ENCODE peak calls at places on chromosomes 11 and 22, in five cellular contexts. V is GM23248; Z is CD8-positive, alpha-beta memory T cell; F is HCT116; U is right atrium auricular region. H is an unnamed sample.

GRCh38 chr11:77136784-77137420 is 8.9 kb downstream of the MYO7A start:
- DNase-seq in V (no peak), Z (no peak), F (no peak), U (no peak), H (no peak)

GRCh38 chr11:111982019-111982464 is 43.2 kb upstream of the DLAT start:
- DNase-seq in V (peak), Z (no peak), F (peak), U (no peak), H (peak)

GRCh38 chr22:32207971-32208480 is 3.2 kb upstream of the RFPL2 start:
- DNase-seq in V (no peak), Z (no peak), F (no peak), U (no peak), H (no peak)

GRCh38 chr22:50318698-50319411 is 8.0 kb downstream of the DENND6B start:
- DNase-seq in V (no peak), Z (no peak), F (no peak), U (no peak), H (no peak)

GRCh38 chr22:23894710-23895598 is 771 bp downstream of the MIF start:
- DNase-seq in V (peak), Z (peak), F (peak), U (peak), H (peak)

GRCh38 chr11:86119062-86119461 is 50.2 kb upstream of the PICALM start:
- DNase-seq in V (no peak), Z (no peak), F (no peak), U (no peak), H (no peak)

GRCh38 chr22:30435674-30436126 is 10.1 kb downstream of the MTFP1 start:
- DNase-seq in V (no peak), Z (peak), F (peak), U (no peak), H (peak)

GRCh38 chr11:74417379-74417804 is 19.2 kb upstream of the PGM2L1 start:
- DNase-seq in V (no peak), Z (no peak), F (no peak), U (no peak), H (peak)

GRCh38 chr11:121100943-121101342 is at the start of gene TECTA:
- DNase-seq in V (no peak), Z (no peak), F (no peak), U (no peak), H (no peak)

GRCh38 chr22:19758896-19759458 is 1.6 kb upstream of the TBX1 start:
- DNase-seq in V (no peak), Z (no peak), F (no peak), U (no peak), H (no peak)

GRCh38 chr11:122115520-122116343 is at the start of gene BLID:
- DNase-seq in V (peak), Z (no peak), F (no peak), U (no peak), H (no peak)

GRCh38 chr11:112352907-112353306 is 92.2 kb upstream of the PLET1 start:
- DNase-seq in V (peak), Z (no peak), F (no peak), U (no peak), H (no peak)

DNA sequence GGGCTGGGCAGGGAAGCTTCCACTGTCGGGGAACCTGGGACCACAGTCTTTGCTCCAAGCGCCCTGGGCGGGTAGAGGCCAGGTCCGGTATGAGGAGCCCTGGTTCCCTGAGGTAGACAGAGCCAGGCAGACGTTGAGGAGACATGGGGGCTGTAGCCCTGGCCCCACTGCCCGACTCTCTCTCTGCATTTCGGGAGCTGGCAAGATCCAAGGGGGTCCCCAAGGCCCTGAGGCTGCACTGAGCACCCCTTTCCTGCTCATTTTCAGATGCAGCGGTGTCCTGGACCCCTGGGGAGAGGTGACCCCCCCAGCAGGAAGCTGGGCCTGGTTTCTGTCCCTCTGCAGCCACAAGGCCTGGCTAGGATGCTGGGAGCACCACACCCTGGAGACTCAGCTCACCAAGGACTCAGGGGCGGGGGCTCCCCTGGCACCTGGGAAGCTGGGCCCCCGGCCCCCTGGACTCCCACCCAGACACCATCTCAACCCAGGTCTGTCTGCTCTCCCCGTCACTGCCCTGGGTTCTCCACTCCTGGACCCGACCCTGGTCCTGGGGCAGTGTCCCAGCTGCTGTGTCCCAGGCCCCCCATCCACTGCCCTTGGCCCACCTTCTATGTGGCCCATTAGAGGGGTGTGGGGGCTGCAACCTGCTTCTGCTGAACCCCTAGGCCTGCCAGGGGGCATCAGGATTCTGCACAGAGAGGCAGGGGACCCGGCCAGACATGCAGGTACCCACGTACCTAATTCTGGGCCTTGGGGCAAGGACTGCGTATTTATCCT is 15.0 kb upstream of the MUC6 start:
- DNase-seq in V (no peak), Z (no peak), F (no peak), U (no peak), H (no peak)
- H3K27ac ChIP-seq in V (no peak), Z (no peak), F (peak), U (no peak), H (no peak)

DNA sequence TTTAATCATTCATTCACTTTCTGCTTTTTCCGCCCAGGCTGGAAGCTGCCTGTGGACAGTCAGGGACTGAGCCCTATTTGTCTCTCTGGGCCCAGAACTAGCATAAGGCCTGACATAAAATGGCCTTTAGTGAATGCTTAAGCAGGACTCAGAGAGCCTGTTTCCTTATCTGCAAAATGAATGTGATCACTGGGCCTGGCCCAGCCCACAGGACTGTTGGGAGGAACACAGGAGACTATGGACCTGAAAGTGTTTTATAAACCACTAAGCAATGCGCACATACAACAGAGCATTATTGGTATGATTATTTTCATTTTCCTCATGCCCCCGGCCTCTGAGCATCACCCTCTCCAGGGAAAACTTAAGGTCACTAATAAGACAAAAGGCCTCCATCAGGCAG is 3.9 kb upstream of the MYH9 start:
- DNase-seq in V (no peak), Z (no peak), F (no peak), U (no peak), H (no peak)
- H3K27ac ChIP-seq in V (no peak), Z (no peak), F (no peak), U (peak), H (no peak)

GRCh38 chr11:27201454-27202302 is 161.1 kb downstream of the BBOX1 start:
- DNase-seq in V (peak), Z (no peak), F (no peak), U (peak), H (no peak)
- H3K27ac ChIP-seq in V (peak), Z (peak), F (no peak), U (no peak), H (no peak)

GRCh38 chr11:64846998-64847666 is 2.7 kb upstream of the CDC42BPG start:
- DNase-seq in V (peak), Z (peak), F (peak), U (peak), H (peak)
- H3K27ac ChIP-seq in V (no peak), Z (no peak), F (peak), U (no peak), H (peak)

DNA sequence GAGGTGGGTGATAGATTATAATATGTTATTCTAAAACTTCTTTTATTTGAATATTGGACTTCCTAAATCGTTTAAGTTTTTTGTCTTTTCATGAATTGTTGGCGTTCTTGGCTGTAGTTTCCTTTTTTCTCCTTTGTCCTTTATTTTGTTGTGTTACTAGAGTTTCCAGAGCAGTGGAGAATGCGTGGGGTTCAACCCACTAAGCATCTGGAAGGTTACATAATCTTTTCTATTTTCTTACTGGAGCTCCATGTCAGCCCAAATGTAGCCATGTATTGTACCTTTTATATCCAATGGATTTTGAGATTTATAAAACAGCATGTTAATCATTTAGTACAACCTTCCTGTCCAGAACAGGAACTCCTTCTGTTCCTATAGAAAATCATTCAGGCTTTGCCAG is 63.2 kb downstream of the PPP6R3 start:
- DNase-seq in V (no peak), Z (no peak), F (no peak), U (no peak), H (no peak)
- H3K27ac ChIP-seq in V (no peak), Z (no peak), F (no peak), U (no peak), H (no peak)

H was measured in CD4-positive, CD25-positive, alpha-beta regulatory T cell.